ENCODE peak calls at places on chromosomes 3 and 15, in four cellular contexts. One of them, this sample, is unnamed.

GRCh38 chr15:45268135-45268534 is 16.1 kb downstream of the SLC28A2 start:
- DNase-seq in epithelial cell of prostate: no peak
- DNase-seq in effector CD4-positive, alpha-beta T cell: no peak
- DNase-seq in fibroblast of the conjunctiva: no peak
- DNase-seq in this sample: no peak

GRCh38 chr3:148723591-148723990 is 25.9 kb downstream of the AGTR1 start:
- DNase-seq in effector CD4-positive, alpha-beta T cell: no peak
- DNase-seq in fibroblast of the conjunctiva: no peak
- DNase-seq in epithelial cell of prostate: no peak
- DNase-seq in this sample: no peak

GRCh38 chr3:46612324-46612723 is at the start of gene FAM240A:
- DNase-seq in fibroblast of the conjunctiva: no peak
- DNase-seq in epithelial cell of prostate: no peak
- DNase-seq in effector CD4-positive, alpha-beta T cell: no peak
- DNase-seq in this sample: no peak

GRCh38 chr3:99808163-99808794 is 9.4 kb upstream of the CMSS1 start:
- DNase-seq in effector CD4-positive, alpha-beta T cell: peak
- DNase-seq in epithelial cell of prostate: peak
- DNase-seq in fibroblast of the conjunctiva: peak
- DNase-seq in this sample: no peak

GRCh38 chr3:28788571-28788970 is 439.9 kb upstream of the AZI2 start:
- DNase-seq in epithelial cell of prostate: no peak
- DNase-seq in fibroblast of the conjunctiva: no peak
- DNase-seq in effector CD4-positive, alpha-beta T cell: no peak
- DNase-seq in this sample: no peak

GRCh38 chr3:45198264-45199260 is 27.5 kb downstream of the TMEM158 start:
- DNase-seq in fibroblast of the conjunctiva: no peak
- DNase-seq in epithelial cell of prostate: no peak
- DNase-seq in effector CD4-positive, alpha-beta T cell: no peak
- DNase-seq in this sample: no peak

GRCh38 chr15:100735654-100736053 is 133.3 kb downstream of the ASB7 start:
- DNase-seq in epithelial cell of prostate: no peak
- DNase-seq in fibroblast of the conjunctiva: no peak
- DNase-seq in effector CD4-positive, alpha-beta T cell: no peak
- DNase-seq in this sample: no peak

GRCh38 chr3:196440041-196440537 is 7.9 kb upstream of the UBXN7 start:
- DNase-seq in epithelial cell of prostate: no peak
- DNase-seq in fibroblast of the conjunctiva: peak
- DNase-seq in effector CD4-positive, alpha-beta T cell: no peak
- DNase-seq in this sample: no peak

GRCh38 chr15:75508741-75509532 is 57.4 kb upstream of the SIN3A start:
- DNase-seq in fibroblast of the conjunctiva: peak
- DNase-seq in effector CD4-positive, alpha-beta T cell: peak
- DNase-seq in epithelial cell of prostate: no peak
- DNase-seq in this sample: peak

GRCh38 chr3:177150970-177151627 is 46.2 kb downstream of the TBL1XR1 start:
- DNase-seq in effector CD4-positive, alpha-beta T cell: no peak
- DNase-seq in fibroblast of the conjunctiva: peak
- DNase-seq in epithelial cell of prostate: peak
- DNase-seq in this sample: no peak

GRCh38 chr3:172096881-172097420 is 57.6 kb downstream of the FNDC3B start:
- DNase-seq in epithelial cell of prostate: peak
- DNase-seq in effector CD4-positive, alpha-beta T cell: no peak
- DNase-seq in fibroblast of the conjunctiva: peak
- DNase-seq in this sample: no peak

GRCh38 chr15:80489030-80489594 is 84.9 kb downstream of the ARNT2 start:
- DNase-seq in effector CD4-positive, alpha-beta T cell: no peak
- DNase-seq in fibroblast of the conjunctiva: peak
- DNase-seq in epithelial cell of prostate: no peak
- DNase-seq in this sample: no peak

GRCh38 chr15:57432141-57432701 is 55.9 kb downstream of the CGNL1 start:
- DNase-seq in effector CD4-positive, alpha-beta T cell: no peak
- DNase-seq in epithelial cell of prostate: no peak
- DNase-seq in fibroblast of the conjunctiva: no peak
- DNase-seq in this sample: no peak

GRCh38 chr3:13884851-13885703 is 5.2 kb upstream of the WNT7A start:
- DNase-seq in epithelial cell of prostate: no peak
- DNase-seq in effector CD4-positive, alpha-beta T cell: peak
- DNase-seq in fibroblast of the conjunctiva: no peak
- DNase-seq in this sample: peak

GRCh38 chr15:61827131-61827530 is 233.1 kb downstream of the VPS13C start:
- DNase-seq in fibroblast of the conjunctiva: no peak
- DNase-seq in effector CD4-positive, alpha-beta T cell: no peak
- DNase-seq in epithelial cell of prostate: no peak
- DNase-seq in this sample: no peak

This sample was measured in T-helper 1 cell.